ENCODE peak calls at places on chromosomes 12 and 14, in eight cellular contexts. One of them, this sample, is unnamed.
A peak's percentile ranks its signal among the peaks of the same experiment; 100 is the strongest.

GRCh38 chr12:96107236-96107635 is 71.8 kb upstream of the LTA4H start:
- DNase-seq in stomach: no peak
- DNase-seq in A549: no peak
- DNase-seq in tibial artery: no peak
- DNase-seq in PC-9: no peak
- DNase-seq in transverse colon: no peak
- DNase-seq in heart left ventricle: peak; percentile 64
- DNase-seq in thyroid gland: no peak
- DNase-seq in this sample: no peak

GRCh38 chr12:121800694-121801600 is 2.9 kb upstream of the SETD1B start:
- DNase-seq in stomach: peak; percentile 83
- DNase-seq in A549: peak; percentile 80
- DNase-seq in tibial artery: peak; percentile 89
- DNase-seq in PC-9: peak; percentile 50
- DNase-seq in transverse colon: peak; percentile 85
- DNase-seq in heart left ventricle: peak; percentile 85
- DNase-seq in thyroid gland: peak; percentile 84
- DNase-seq in this sample: peak; percentile 81

GRCh38 chr14:58026967-58027366 is 125.0 kb downstream of the ARMH4 start:
- DNase-seq in stomach: no peak
- DNase-seq in A549: no peak
- DNase-seq in tibial artery: no peak
- DNase-seq in PC-9: no peak
- DNase-seq in transverse colon: no peak
- DNase-seq in heart left ventricle: no peak
- DNase-seq in thyroid gland: no peak
- DNase-seq in this sample: no peak

GRCh38 chr12:50790081-50790480 is 26.2 kb downstream of the ATF1 start:
- DNase-seq in stomach: no peak
- DNase-seq in A549: no peak
- DNase-seq in tibial artery: no peak
- DNase-seq in PC-9: no peak
- DNase-seq in transverse colon: no peak
- DNase-seq in heart left ventricle: no peak
- DNase-seq in thyroid gland: no peak
- DNase-seq in this sample: no peak

GRCh38 chr12:105433804-105434203 is 103.3 kb downstream of the C12orf75 start:
- DNase-seq in stomach: no peak
- DNase-seq in A549: no peak
- DNase-seq in tibial artery: no peak
- DNase-seq in PC-9: no peak
- DNase-seq in transverse colon: no peak
- DNase-seq in heart left ventricle: no peak
- DNase-seq in thyroid gland: no peak
- DNase-seq in this sample: no peak

GRCh38 chr14:51167587-51168219 is 72.3 kb upstream of the TMX1 start:
- DNase-seq in stomach: no peak
- DNase-seq in A549: no peak
- DNase-seq in tibial artery: no peak
- DNase-seq in PC-9: no peak
- DNase-seq in transverse colon: no peak
- DNase-seq in heart left ventricle: no peak
- DNase-seq in thyroid gland: no peak
- DNase-seq in this sample: no peak

GRCh38 chr12:121451931-121452330 is 52.0 kb downstream of the RNF34 start:
- DNase-seq in stomach: no peak
- DNase-seq in A549: no peak
- DNase-seq in tibial artery: no peak
- DNase-seq in PC-9: no peak
- DNase-seq in transverse colon: peak; percentile 59
- DNase-seq in heart left ventricle: no peak
- DNase-seq in thyroid gland: no peak
- DNase-seq in this sample: no peak

GRCh38 chr12:70236990-70237389 is 6.2 kb upstream of the CNOT2 start:
- DNase-seq in stomach: no peak
- DNase-seq in A549: no peak
- DNase-seq in tibial artery: no peak
- DNase-seq in PC-9: no peak
- DNase-seq in transverse colon: no peak
- DNase-seq in heart left ventricle: no peak
- DNase-seq in thyroid gland: no peak
- DNase-seq in this sample: no peak

GRCh38 chr14:23053426-23053825 is 3.9 kb downstream of the CDH24 start:
- DNase-seq in stomach: no peak
- DNase-seq in A549: no peak
- DNase-seq in tibial artery: peak; percentile 51
- DNase-seq in PC-9: no peak
- DNase-seq in transverse colon: no peak
- DNase-seq in heart left ventricle: no peak
- DNase-seq in thyroid gland: no peak
- DNase-seq in this sample: no peak

GRCh38 chr12:4217091-4217490 is 56.5 kb upstream of the CCND2 start:
- DNase-seq in stomach: no peak
- DNase-seq in A549: no peak
- DNase-seq in tibial artery: no peak
- DNase-seq in PC-9: no peak
- DNase-seq in transverse colon: no peak
- DNase-seq in heart left ventricle: no peak
- DNase-seq in thyroid gland: no peak
- DNase-seq in this sample: no peak

GRCh38 chr12:26845057-26845666 is 12.2 kb upstream of the ITPR2 start:
- DNase-seq in stomach: peak; percentile 70
- DNase-seq in A549: peak; percentile 62
- DNase-seq in tibial artery: peak; percentile 67
- DNase-seq in PC-9: peak; percentile 42
- DNase-seq in transverse colon: peak; percentile 61
- DNase-seq in heart left ventricle: peak; percentile 67
- DNase-seq in thyroid gland: peak; percentile 71
- DNase-seq in this sample: peak; percentile 56

GRCh38 chr12:10190558-10191388 is 11.9 kb downstream of the TMEM52B start:
- DNase-seq in stomach: peak; percentile 56
- DNase-seq in A549: peak; percentile 78
- DNase-seq in tibial artery: peak; percentile 71
- DNase-seq in PC-9: peak; percentile 67
- DNase-seq in transverse colon: peak; percentile 67
- DNase-seq in heart left ventricle: peak; percentile 35
- DNase-seq in thyroid gland: peak; percentile 50
- DNase-seq in this sample: peak; percentile 46

GRCh38 chr12:124814741-124815613 is 48.7 kb downstream of the SCARB1 start:
- DNase-seq in stomach: no peak
- DNase-seq in A549: no peak
- DNase-seq in tibial artery: no peak
- DNase-seq in PC-9: no peak
- DNase-seq in transverse colon: peak; percentile 25
- DNase-seq in heart left ventricle: no peak
- DNase-seq in thyroid gland: no peak
- DNase-seq in this sample: no peak

GRCh38 chr12:104490850-104491249 is 34.1 kb downstream of the CHST11 start:
- DNase-seq in stomach: no peak
- DNase-seq in A549: no peak
- DNase-seq in tibial artery: no peak
- DNase-seq in PC-9: no peak
- DNase-seq in transverse colon: no peak
- DNase-seq in heart left ventricle: no peak
- DNase-seq in thyroid gland: no peak
- DNase-seq in this sample: no peak

GRCh38 chr12:133201888-133202287 is 20.6 kb downstream of the ZNF268 start:
- DNase-seq in stomach: no peak
- DNase-seq in A549: no peak
- DNase-seq in tibial artery: no peak
- DNase-seq in PC-9: no peak
- DNase-seq in transverse colon: no peak
- DNase-seq in heart left ventricle: no peak
- DNase-seq in thyroid gland: no peak
- DNase-seq in this sample: no peak
- H3K9me3 ChIP-seq in stomach: peaks cover 65% of the 10 kb centered on the region
- H3K9me3 ChIP-seq in A549: peaks cover 68% of the 10 kb centered on the region
- H3K9me3 ChIP-seq in tibial artery: peaks cover 83% of the 10 kb centered on the region
- H3K9me3 ChIP-seq in PC-9: peaks cover 70% of the 10 kb centered on the region
- H3K9me3 ChIP-seq in transverse colon: peaks cover 75% of the 10 kb centered on the region
- H3K9me3 ChIP-seq in heart left ventricle: peaks cover 73% of the 10 kb centered on the region
- H3K9me3 ChIP-seq in thyroid gland: peaks cover 38% of the 10 kb centered on the region
- H3K9me3 ChIP-seq in this sample: peaks cover 69% of the 10 kb centered on the region

GRCh38 chr12:52655251-52655650 is 3.2 kb upstream of the KRT2 start:
- DNase-seq in stomach: no peak
- DNase-seq in A549: no peak
- DNase-seq in tibial artery: no peak
- DNase-seq in PC-9: no peak
- DNase-seq in transverse colon: no peak
- DNase-seq in heart left ventricle: no peak
- DNase-seq in thyroid gland: peak; percentile 48
- DNase-seq in this sample: no peak

GRCh38 chr12:52658196-52658595 is 6.2 kb upstream of the KRT2 start:
- DNase-seq in stomach: no peak
- DNase-seq in A549: no peak
- DNase-seq in tibial artery: no peak
- DNase-seq in PC-9: no peak
- DNase-seq in transverse colon: no peak
- DNase-seq in heart left ventricle: no peak
- DNase-seq in thyroid gland: no peak
- DNase-seq in this sample: no peak

GRCh38 chr12:52655720-52656124 is 3.7 kb upstream of the KRT2 start:
- DNase-seq in stomach: peak; percentile 39
- DNase-seq in A549: no peak
- DNase-seq in tibial artery: no peak
- DNase-seq in PC-9: peak; percentile 70
- DNase-seq in transverse colon: no peak
- DNase-seq in heart left ventricle: no peak
- DNase-seq in thyroid gland: peak; percentile 88
- DNase-seq in this sample: no peak

GRCh38 chr12:52657305-52657902 is 5.4 kb upstream of the KRT2 start:
- DNase-seq in stomach: no peak
- DNase-seq in A549: no peak
- DNase-seq in tibial artery: no peak
- DNase-seq in PC-9: no peak
- DNase-seq in transverse colon: no peak
- DNase-seq in heart left ventricle: no peak
- DNase-seq in thyroid gland: no peak
- DNase-seq in this sample: no peak

DNA sequence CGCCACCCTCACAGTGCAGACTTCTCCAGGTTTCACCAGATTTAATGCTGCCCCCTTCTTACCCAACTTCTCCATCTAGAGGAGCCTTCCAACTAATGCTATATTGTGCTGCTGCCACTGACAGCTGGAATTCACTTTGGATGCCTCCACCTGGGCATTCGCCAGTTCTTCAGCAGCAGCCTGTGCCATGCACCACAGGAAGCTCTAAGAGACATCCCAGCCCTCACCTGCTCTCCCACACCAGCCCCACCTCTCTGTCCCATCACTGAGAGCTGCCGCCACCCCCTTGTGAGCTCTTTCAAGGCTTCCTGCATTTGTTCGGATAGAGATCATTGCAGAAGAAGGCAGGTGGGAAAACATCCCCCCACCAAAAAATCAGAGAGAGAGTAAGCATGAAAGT is 4.6 kb upstream of the KRT2 start:
- DNase-seq in stomach: no peak
- DNase-seq in A549: no peak
- DNase-seq in tibial artery: no peak
- DNase-seq in PC-9: no peak
- DNase-seq in transverse colon: no peak
- DNase-seq in heart left ventricle: no peak
- DNase-seq in thyroid gland: no peak
- DNase-seq in this sample: no peak
- TF ChIP-seq CTCF in stomach: no peak
- TF ChIP-seq CTCF in A549: no peak
- TF ChIP-seq CTCF in tibial artery: no peak
- TF ChIP-seq CTCF in PC-9: no peak
- TF ChIP-seq CTCF in transverse colon: no peak
- TF ChIP-seq CTCF in heart left ventricle: no peak
- TF ChIP-seq CTCF in thyroid gland: no peak
- TF ChIP-seq CTCF in this sample: no peak

GRCh38 chr14:92258934-92259333 is 64.0 kb upstream of the SLC24A4 start:
- DNase-seq in stomach: no peak
- DNase-seq in A549: peak; percentile 12
- DNase-seq in tibial artery: no peak
- DNase-seq in PC-9: no peak
- DNase-seq in transverse colon: no peak
- DNase-seq in heart left ventricle: no peak
- DNase-seq in thyroid gland: no peak
- DNase-seq in this sample: no peak
- H3K4me1 ChIP-seq in stomach: no peaks in the 10 kb centered on the region
- H3K4me1 ChIP-seq in A549: no peaks in the 10 kb centered on the region
- H3K4me1 ChIP-seq in tibial artery: peaks cover 9% of the 10 kb centered on the region
- H3K4me1 ChIP-seq in PC-9: no peaks in the 10 kb centered on the region
- H3K4me1 ChIP-seq in transverse colon: no peaks in the 10 kb centered on the region
- H3K4me1 ChIP-seq in heart left ventricle: peaks cover 10% of the 10 kb centered on the region
- H3K4me1 ChIP-seq in thyroid gland: no peaks in the 10 kb centered on the region
- H3K4me1 ChIP-seq in this sample: no peaks in the 10 kb centered on the region

DNA sequence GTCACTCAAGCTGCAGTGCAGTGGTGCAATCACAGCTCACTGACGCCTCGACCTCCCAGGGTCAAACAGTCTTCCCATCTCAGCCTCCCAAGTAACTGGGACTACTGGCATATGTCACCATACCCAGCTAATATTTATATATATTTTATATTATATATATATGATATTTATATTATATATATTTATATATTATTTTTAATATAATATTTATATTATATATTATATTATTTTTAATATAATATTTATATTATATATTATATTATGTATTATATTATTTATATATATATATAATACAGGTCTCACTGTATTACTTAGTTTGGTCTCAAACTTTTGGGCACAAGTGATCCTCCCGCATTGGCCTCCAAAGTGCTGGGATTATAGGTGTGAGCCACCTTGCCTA is 9.4 kb downstream of the ZNF84 start:
- DNase-seq in stomach: no peak
- DNase-seq in A549: no peak
- DNase-seq in tibial artery: no peak
- DNase-seq in PC-9: no peak
- DNase-seq in transverse colon: no peak
- DNase-seq in heart left ventricle: no peak
- DNase-seq in thyroid gland: no peak
- DNase-seq in this sample: no peak
- H3K9me3 ChIP-seq in stomach: peaks cover 86% of the 10 kb centered on the region
- H3K9me3 ChIP-seq in A549: peaks cover 98% of the 10 kb centered on the region
- H3K9me3 ChIP-seq in tibial artery: peaks cover 99% of the 10 kb centered on the region
- H3K9me3 ChIP-seq in PC-9: peaks cover 72% of the 10 kb centered on the region
- H3K9me3 ChIP-seq in transverse colon: peaks cover 96% of the 10 kb centered on the region
- H3K9me3 ChIP-seq in heart left ventricle: peaks cover 97% of the 10 kb centered on the region
- H3K9me3 ChIP-seq in thyroid gland: peaks cover 12% of the 10 kb centered on the region
- H3K9me3 ChIP-seq in this sample: peaks cover 96% of the 10 kb centered on the region

GRCh38 chr12:133180669-133181068 is 626 bp upstream of the ZNF268 start:
- DNase-seq in stomach: no peak
- DNase-seq in A549: no peak
- DNase-seq in tibial artery: no peak
- DNase-seq in PC-9: no peak
- DNase-seq in transverse colon: no peak
- DNase-seq in heart left ventricle: no peak
- DNase-seq in thyroid gland: no peak
- DNase-seq in this sample: no peak
- TF ChIP-seq CTCF in stomach: no peak
- TF ChIP-seq CTCF in A549: no peak
- TF ChIP-seq CTCF in tibial artery: no peak
- TF ChIP-seq CTCF in PC-9: no peak
- TF ChIP-seq CTCF in transverse colon: no peak
- TF ChIP-seq CTCF in heart left ventricle: no peak
- TF ChIP-seq CTCF in thyroid gland: no peak
- TF ChIP-seq CTCF in this sample: no peak

GRCh38 chr12:64655141-64655540 is 44.8 kb downstream of the RASSF3 start:
- DNase-seq in stomach: no peak
- DNase-seq in A549: no peak
- DNase-seq in tibial artery: no peak
- DNase-seq in PC-9: no peak
- DNase-seq in transverse colon: no peak
- DNase-seq in heart left ventricle: no peak
- DNase-seq in thyroid gland: no peak
- DNase-seq in this sample: no peak
- H3K4me1 ChIP-seq in stomach: peaks cover 56% of the 10 kb centered on the region
- H3K4me1 ChIP-seq in A549: peaks cover 80% of the 10 kb centered on the region
- H3K4me1 ChIP-seq in tibial artery: peaks cover 45% of the 10 kb centered on the region
- H3K4me1 ChIP-seq in PC-9: peaks cover 25% of the 10 kb centered on the region
- H3K4me1 ChIP-seq in transverse colon: peaks cover 48% of the 10 kb centered on the region
- H3K4me1 ChIP-seq in heart left ventricle: peaks cover 67% of the 10 kb centered on the region
- H3K4me1 ChIP-seq in thyroid gland: peaks cover 6% of the 10 kb centered on the region
- H3K4me1 ChIP-seq in this sample: peaks cover 11% of the 10 kb centered on the region